ENCODE peak calls at places on chromosomes 7 and 10, in four cellular contexts. One of them, this sample, is unnamed.

GRCh38 chr7:22728416-22729029 is 1.5 kb downstream of the IL6 start:
- DNase-seq in epithelial cell of esophagus: peak; percentile 64
- DNase-seq in foreskin fibroblast: peak; percentile 75
- DNase-seq in IMR-90: peak; percentile 71
- DNase-seq in this sample: peak; percentile 66

GRCh38 chr7:157010588-157011332 is at the start of gene MNX1:
- DNase-seq in epithelial cell of esophagus: peak; percentile 89
- DNase-seq in foreskin fibroblast: peak; percentile 22
- DNase-seq in IMR-90: no peak
- DNase-seq in this sample: peak; percentile 84

GRCh38 chr10:103602028-103602851 is 108.7 kb downstream of the NEURL1 start:
- DNase-seq in epithelial cell of esophagus: no peak
- DNase-seq in foreskin fibroblast: no peak
- DNase-seq in IMR-90: no peak
- DNase-seq in this sample: no peak

GRCh38 chr10:33901166-33901565 is 566.7 kb upstream of the NRP1 start:
- DNase-seq in epithelial cell of esophagus: peak; percentile 84
- DNase-seq in foreskin fibroblast: peak; percentile 86
- DNase-seq in IMR-90: peak; percentile 92
- DNase-seq in this sample: peak; percentile 63

GRCh38 chr10:26890956-26891355 is 30.2 kb upstream of the ABI1 start:
- DNase-seq in epithelial cell of esophagus: peak; percentile 82
- DNase-seq in foreskin fibroblast: peak; percentile 73
- DNase-seq in IMR-90: peak; percentile 66
- DNase-seq in this sample: peak; percentile 70

GRCh38 chr10:116120688-116121087 is 152.3 kb downstream of the GFRA1 start:
- DNase-seq in epithelial cell of esophagus: no peak
- DNase-seq in foreskin fibroblast: no peak
- DNase-seq in IMR-90: no peak
- DNase-seq in this sample: peak; percentile 9

GRCh38 chr7:151150388-151150787 is 17.1 kb downstream of the GBX1 start:
- DNase-seq in epithelial cell of esophagus: no peak
- DNase-seq in foreskin fibroblast: no peak
- DNase-seq in IMR-90: no peak
- DNase-seq in this sample: no peak

GRCh38 chr7:46279290-46279689 is 358.2 kb upstream of the IGFBP3 start:
- DNase-seq in epithelial cell of esophagus: no peak
- DNase-seq in foreskin fibroblast: no peak
- DNase-seq in IMR-90: no peak
- DNase-seq in this sample: no peak

GRCh38 chr10:86733260-86733671 is 23.2 kb upstream of the BMPR1A start:
- DNase-seq in epithelial cell of esophagus: no peak
- DNase-seq in foreskin fibroblast: peak; percentile 46
- DNase-seq in IMR-90: peak; percentile 8
- DNase-seq in this sample: no peak

GRCh38 chr10:102814456-102814871 is 22.7 kb downstream of the CYP17A1 start:
- DNase-seq in epithelial cell of esophagus: no peak
- DNase-seq in foreskin fibroblast: no peak
- DNase-seq in IMR-90: peak; percentile 40
- DNase-seq in this sample: no peak

GRCh38 chr7:140196361-140197217 is 19.8 kb upstream of the KDM7A start:
- DNase-seq in epithelial cell of esophagus: no peak
- DNase-seq in foreskin fibroblast: peak; percentile 12
- DNase-seq in IMR-90: peak; percentile 34
- DNase-seq in this sample: no peak

GRCh38 chr10:3935141-3935540 is 150.1 kb upstream of the KLF6 start:
- DNase-seq in epithelial cell of esophagus: peak; percentile 56
- DNase-seq in foreskin fibroblast: peak; percentile 74
- DNase-seq in IMR-90: peak; percentile 79
- DNase-seq in this sample: no peak

GRCh38 chr7:144960763-144961162 is 124.9 kb upstream of the TPK1 start:
- DNase-seq in epithelial cell of esophagus: no peak
- DNase-seq in foreskin fibroblast: no peak
- DNase-seq in IMR-90: no peak
- DNase-seq in this sample: no peak

GRCh38 chr7:142855401-142855743 is 496 bp downstream of the EPHB6 start:
- DNase-seq in epithelial cell of esophagus: no peak
- DNase-seq in foreskin fibroblast: peak; percentile 23
- DNase-seq in IMR-90: no peak
- DNase-seq in this sample: no peak

GRCh38 chr7:106731637-106732036 is 70.7 kb upstream of the CCDC71L start:
- DNase-seq in epithelial cell of esophagus: no peak
- DNase-seq in foreskin fibroblast: peak; percentile 64
- DNase-seq in IMR-90: no peak
- DNase-seq in this sample: no peak

GRCh38 chr10:26357203-26357602 is 80.9 kb upstream of the APBB1IP start:
- DNase-seq in epithelial cell of esophagus: no peak
- DNase-seq in foreskin fibroblast: no peak
- DNase-seq in IMR-90: no peak
- DNase-seq in this sample: no peak

GRCh38 chr7:5750026-5750425 is 31.4 kb downstream of the RNF216 start:
- DNase-seq in epithelial cell of esophagus: no peak
- DNase-seq in foreskin fibroblast: peak; percentile 28
- DNase-seq in IMR-90: peak; percentile 15
- DNase-seq in this sample: no peak

GRCh38 chr7:3162286-3162685 is 118.6 kb upstream of the CARD11 start:
- DNase-seq in epithelial cell of esophagus: no peak
- DNase-seq in foreskin fibroblast: no peak
- DNase-seq in IMR-90: peak; percentile 7
- DNase-seq in this sample: no peak

GRCh38 chr10:127813290-127813689 is 76.3 kb downstream of the FOXI2 start:
- DNase-seq in epithelial cell of esophagus: no peak
- DNase-seq in foreskin fibroblast: no peak
- DNase-seq in IMR-90: no peak
- DNase-seq in this sample: peak; percentile 16

DNA sequence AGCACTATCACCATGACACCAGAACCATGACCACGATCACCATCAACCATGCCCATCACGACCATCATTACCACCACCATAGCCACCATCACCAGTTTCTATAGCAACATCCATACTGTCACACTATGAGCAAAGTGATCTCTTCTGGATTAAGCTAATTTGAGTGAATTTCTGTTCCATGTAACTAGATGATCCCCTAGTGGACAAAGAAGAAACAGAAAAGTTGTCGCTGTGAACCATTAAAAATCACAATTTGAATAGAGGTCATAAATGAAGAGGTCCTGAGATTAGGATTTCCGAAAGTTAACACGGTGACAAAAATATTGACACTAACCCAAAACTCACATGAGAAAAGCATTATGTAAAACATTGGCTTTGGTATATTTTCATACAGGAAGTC is 77.6 kb downstream of the CLRN3 start:
- DNase-seq in epithelial cell of esophagus: no peak
- DNase-seq in foreskin fibroblast: no peak
- DNase-seq in IMR-90: no peak
- DNase-seq in this sample: no peak
- TF ChIP-seq CTCF in epithelial cell of esophagus: no peak
- TF ChIP-seq CTCF in foreskin fibroblast: no peak
- TF ChIP-seq CTCF in IMR-90: peak; percentile 0
- TF ChIP-seq CTCF in this sample: peak; percentile 9

GRCh38 chr10:7813481-7813880 is 4.8 kb upstream of the TAF3 start:
- DNase-seq in epithelial cell of esophagus: no peak
- DNase-seq in foreskin fibroblast: no peak
- DNase-seq in IMR-90: no peak
- DNase-seq in this sample: no peak
- TF ChIP-seq CTCF in epithelial cell of esophagus: peak; percentile 9
- TF ChIP-seq CTCF in foreskin fibroblast: no peak
- TF ChIP-seq CTCF in IMR-90: no peak
- TF ChIP-seq CTCF in this sample: no peak

GRCh38 chr10:22319559-22320558 is 1.0 kb upstream of the BMI1 start:
- DNase-seq in epithelial cell of esophagus: no peak
- DNase-seq in foreskin fibroblast: no peak
- DNase-seq in IMR-90: no peak
- DNase-seq in this sample: peak; percentile 17

GRCh38 chr10:22320591-22321155 is at the start of gene BMI1:
- DNase-seq in epithelial cell of esophagus: peak; percentile 57
- DNase-seq in foreskin fibroblast: peak; percentile 85
- DNase-seq in IMR-90: peak; percentile 70
- DNase-seq in this sample: peak; percentile 79

GRCh38 chr10:22321831-22322662 is 1.1 kb downstream of the BMI1 start:
- DNase-seq in epithelial cell of esophagus: no peak
- DNase-seq in foreskin fibroblast: peak; percentile 41
- DNase-seq in IMR-90: no peak
- DNase-seq in this sample: peak; percentile 25

GRCh38 chr10:22322663-22323160 is 1.8 kb downstream of the BMI1 start:
- DNase-seq in epithelial cell of esophagus: no peak
- DNase-seq in foreskin fibroblast: no peak
- DNase-seq in IMR-90: no peak
- DNase-seq in this sample: no peak

GRCh38 chr10:22321156-22321711 is 335 bp downstream of the BMI1 start:
- DNase-seq in epithelial cell of esophagus: peak; percentile 83
- DNase-seq in foreskin fibroblast: peak; percentile 88
- DNase-seq in IMR-90: peak; percentile 71
- DNase-seq in this sample: peak; percentile 66
- TF ChIP-seq CTCF in epithelial cell of esophagus: no peak
- TF ChIP-seq CTCF in foreskin fibroblast: no peak
- TF ChIP-seq CTCF in IMR-90: no peak
- TF ChIP-seq CTCF in this sample: no peak

GRCh38 chr10:24513155-24513554 is 210.5 kb downstream of the ARHGAP21 start:
- DNase-seq in epithelial cell of esophagus: peak; percentile 38
- DNase-seq in foreskin fibroblast: peak; percentile 52
- DNase-seq in IMR-90: peak; percentile 34
- DNase-seq in this sample: peak; percentile 42
- TF ChIP-seq CTCF in epithelial cell of esophagus: peak; percentile 53
- TF ChIP-seq CTCF in foreskin fibroblast: peak; percentile 55
- TF ChIP-seq CTCF in IMR-90: peak; percentile 58
- TF ChIP-seq CTCF in this sample: peak; percentile 25

DNA sequence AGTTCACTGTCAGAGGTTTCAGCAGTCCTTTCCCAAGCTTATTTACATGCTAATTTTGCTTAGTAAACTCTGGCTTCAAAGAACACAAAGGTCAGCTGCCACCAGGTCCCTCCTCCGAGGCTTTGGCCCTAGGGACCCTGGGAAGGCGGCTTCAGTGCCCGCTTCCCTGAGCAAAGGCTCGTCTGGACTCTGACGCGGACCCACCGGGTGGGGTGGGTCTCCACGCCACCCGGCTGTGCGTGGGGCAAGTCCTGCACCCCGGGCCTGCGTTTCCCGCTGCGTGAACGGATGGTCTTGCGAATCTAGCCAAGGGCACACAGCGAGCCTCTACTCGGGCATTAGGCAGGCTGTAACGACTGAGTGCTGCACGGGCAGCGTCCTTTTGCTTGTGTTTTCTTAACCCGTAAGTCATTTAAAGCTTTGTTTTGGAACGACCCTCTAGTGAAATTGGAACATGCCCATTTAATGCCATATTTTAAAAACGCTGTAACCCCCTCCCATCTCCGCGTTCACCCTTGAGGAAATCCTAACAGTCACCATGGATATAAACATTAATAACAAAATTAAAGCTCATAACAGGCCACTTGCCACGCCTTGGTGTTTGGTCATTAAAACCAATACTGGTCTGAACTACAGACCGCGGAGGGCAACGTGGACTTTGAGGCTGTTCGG is 830 bp downstream of the BNIP3 start:
- DNase-seq in epithelial cell of esophagus: no peak
- DNase-seq in foreskin fibroblast: peak; percentile 28
- DNase-seq in IMR-90: no peak
- DNase-seq in this sample: no peak
- TF ChIP-seq CTCF in epithelial cell of esophagus: peak; percentile 25
- TF ChIP-seq CTCF in foreskin fibroblast: no peak
- TF ChIP-seq CTCF in IMR-90: no peak
- TF ChIP-seq CTCF in this sample: no peak

DNA sequence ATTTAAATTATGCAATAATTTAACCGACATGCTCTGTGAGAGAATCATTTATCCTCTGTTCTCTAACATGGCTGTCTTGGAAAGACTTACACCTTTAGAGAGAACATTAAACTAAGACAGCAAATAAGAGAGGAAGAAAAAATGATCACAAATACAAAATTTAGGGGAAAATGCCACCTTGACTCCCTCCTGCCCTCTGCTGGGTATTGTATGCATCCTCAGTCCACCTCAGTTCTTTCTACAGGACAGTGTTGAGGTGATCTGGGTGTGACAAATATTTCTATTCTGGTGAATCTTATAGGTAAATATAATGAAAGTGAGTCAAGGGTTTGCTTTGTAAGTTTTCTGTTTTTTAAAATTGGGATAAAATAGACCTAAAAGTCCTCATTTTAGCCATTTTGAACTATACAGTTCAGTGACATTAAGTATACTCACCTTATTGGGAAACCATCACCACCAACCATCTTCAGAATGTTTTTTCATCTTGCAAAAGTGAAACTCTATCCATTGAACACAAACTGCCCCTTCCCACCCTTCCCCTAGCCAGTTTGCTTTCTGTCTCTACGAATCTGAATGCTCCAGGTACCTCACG is 61.5 kb upstream of the ELMO1 start:
- DNase-seq in epithelial cell of esophagus: peak; percentile 26
- DNase-seq in foreskin fibroblast: no peak
- DNase-seq in IMR-90: no peak
- DNase-seq in this sample: peak; percentile 51
- TF ChIP-seq CTCF in epithelial cell of esophagus: peak; percentile 78
- TF ChIP-seq CTCF in foreskin fibroblast: peak; percentile 28
- TF ChIP-seq CTCF in IMR-90: peak; percentile 26
- TF ChIP-seq CTCF in this sample: peak; percentile 63

GRCh38 chr7:148854975-148855374 is 29.1 kb downstream of the EZH2 start:
- DNase-seq in epithelial cell of esophagus: no peak
- DNase-seq in foreskin fibroblast: no peak
- DNase-seq in IMR-90: no peak
- DNase-seq in this sample: peak; percentile 19

GRCh38 chr7:148856891-148857290 is 27.2 kb downstream of the EZH2 start:
- DNase-seq in epithelial cell of esophagus: no peak
- DNase-seq in foreskin fibroblast: no peak
- DNase-seq in IMR-90: peak; percentile 45
- DNase-seq in this sample: no peak

GRCh38 chr7:148852272-148852671 is 31.8 kb downstream of the EZH2 start:
- DNase-seq in epithelial cell of esophagus: no peak
- DNase-seq in foreskin fibroblast: no peak
- DNase-seq in IMR-90: no peak
- DNase-seq in this sample: no peak

GRCh38 chr7:148858489-148858888 is 25.6 kb downstream of the EZH2 start:
- DNase-seq in epithelial cell of esophagus: no peak
- DNase-seq in foreskin fibroblast: no peak
- DNase-seq in IMR-90: no peak
- DNase-seq in this sample: no peak

GRCh38 chr7:148856035-148856881 is 27.8 kb downstream of the EZH2 start:
- DNase-seq in epithelial cell of esophagus: peak; percentile 73
- DNase-seq in foreskin fibroblast: peak; percentile 66
- DNase-seq in IMR-90: peak; percentile 28
- DNase-seq in this sample: peak; percentile 63
- TF ChIP-seq CTCF in epithelial cell of esophagus: peak; percentile 84
- TF ChIP-seq CTCF in foreskin fibroblast: peak; percentile 61
- TF ChIP-seq CTCF in IMR-90: peak; percentile 53
- TF ChIP-seq CTCF in this sample: peak; percentile 69

This sample was measured in MCF 10A.